ENCODE peak calls at places on chromosomes 6 and 20, in six cellular contexts. E, M, C, H, O and W are unnamed samples. For H3K9me3, the result is how much of the 10 kb centered on the place peaks cover.

GRCh38 chr6:148768646-148769270 is 21.9 kb downstream of the UST start:
- DNase-seq in E (no peak), M (no peak), C (no peak), H (peak), O (no peak), W (no peak)

GRCh38 chr20:51014797-51015722 is 7.8 kb downstream of the KCNG1 start:
- DNase-seq in E (peak), M (peak), C (peak), H (peak), O (peak), W (no peak)

GRCh38 chr20:8805737-8806442 is 263.0 kb upstream of the PLCB4 start:
- DNase-seq in E (no peak), M (no peak), C (no peak), H (no peak), O (no peak), W (no peak)

GRCh38 chr6:41375598-41376151 is 40.3 kb downstream of the NCR2 start:
- DNase-seq in E (no peak), M (no peak), C (no peak), H (no peak), O (no peak), W (no peak)

GRCh38 chr20:4038047-4038459 is 22.7 kb upstream of the RNF24 start:
- DNase-seq in E (no peak), M (no peak), C (peak), H (peak), O (peak), W (peak)

GRCh38 chr6:69164564-69165252 is 529.6 kb downstream of the ADGRB3 start:
- DNase-seq in E (no peak), M (peak), C (no peak), H (no peak), O (no peak), W (no peak)

GRCh38 chr20:4813076-4813838 is 91.5 kb downstream of the PRND start:
- DNase-seq in E (peak), M (no peak), C (no peak), H (peak), O (no peak), W (peak)

GRCh38 chr6:131602913-131603312 is 25.1 kb downstream of the MED23 start:
- DNase-seq in E (no peak), M (no peak), C (no peak), H (no peak), O (no peak), W (no peak)

GRCh38 chr6:97215157-97215769 is 67.8 kb downstream of the MMS22L start:
- DNase-seq in E (peak), M (peak), C (no peak), H (no peak), O (peak), W (no peak)

GRCh38 chr6:112251170-112251945 is 3.0 kb downstream of the LAMA4 start:
- DNase-seq in E (peak), M (no peak), C (no peak), H (no peak), O (no peak), W (no peak)

GRCh38 chr6:112253842-112254816 is at the start of gene LAMA4:
- DNase-seq in E (peak), M (peak), C (no peak), H (peak), O (no peak), W (peak)

GRCh38 chr6:112254921-112255320 is 554 bp upstream of the LAMA4 start:
- DNase-seq in E (no peak), M (no peak), C (no peak), H (no peak), O (no peak), W (no peak)

GRCh38 chr6:112253505-112253841 is 894 bp downstream of the LAMA4 start:
- DNase-seq in E (no peak), M (peak), C (no peak), H (no peak), O (no peak), W (no peak)

DNA sequence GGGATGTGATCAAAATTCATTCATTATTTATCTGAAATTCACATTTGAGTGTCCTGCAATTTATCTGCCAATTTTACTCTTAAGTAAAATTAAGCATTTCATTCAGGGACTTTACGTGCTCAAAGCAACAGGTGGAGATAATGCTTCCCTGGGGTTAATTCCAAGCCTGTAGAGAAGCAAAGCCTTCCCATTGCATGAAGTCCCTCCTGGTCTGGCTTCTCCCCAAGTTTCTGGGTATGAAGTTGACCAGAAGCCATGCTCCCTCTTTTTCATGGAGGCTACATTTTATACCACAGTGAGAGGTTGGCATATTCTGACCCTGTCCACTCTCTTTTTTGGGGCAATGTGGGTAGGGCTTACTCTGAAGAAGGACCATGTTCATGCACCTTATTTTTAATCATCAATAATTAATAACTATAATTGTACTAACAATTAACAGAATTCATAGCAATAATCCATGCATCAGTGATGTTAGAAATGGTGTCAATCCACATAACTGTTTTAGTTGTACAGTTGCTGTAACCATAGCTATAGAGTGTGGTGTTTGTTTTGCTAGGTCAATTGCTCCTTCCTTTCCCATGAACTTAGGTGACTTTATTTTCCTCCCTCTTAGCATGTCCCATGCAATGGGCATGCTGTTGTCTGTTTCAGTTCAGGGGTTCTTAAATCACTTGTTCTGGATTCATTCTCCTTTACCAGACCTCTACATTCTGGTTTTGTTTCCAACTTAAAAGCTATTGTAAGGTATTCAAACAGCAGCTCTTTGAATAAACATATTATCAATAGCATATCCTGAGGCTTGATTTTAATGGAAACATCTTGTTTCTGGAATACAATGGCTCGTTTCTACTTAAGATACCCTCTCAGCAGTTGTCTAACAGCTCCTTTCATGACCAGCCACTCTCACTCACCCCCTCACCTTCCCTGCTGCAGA is 1.5 kb downstream of the LAMA4 start:
- DNase-seq in E (peak), M (no peak), C (no peak), H (no peak), O (no peak), W (no peak)
- TF ChIP-seq POLR2AphosphoS5 in E (peak), M (no peak), C (no peak), H (no peak), O (no peak), W (no peak)

DNA sequence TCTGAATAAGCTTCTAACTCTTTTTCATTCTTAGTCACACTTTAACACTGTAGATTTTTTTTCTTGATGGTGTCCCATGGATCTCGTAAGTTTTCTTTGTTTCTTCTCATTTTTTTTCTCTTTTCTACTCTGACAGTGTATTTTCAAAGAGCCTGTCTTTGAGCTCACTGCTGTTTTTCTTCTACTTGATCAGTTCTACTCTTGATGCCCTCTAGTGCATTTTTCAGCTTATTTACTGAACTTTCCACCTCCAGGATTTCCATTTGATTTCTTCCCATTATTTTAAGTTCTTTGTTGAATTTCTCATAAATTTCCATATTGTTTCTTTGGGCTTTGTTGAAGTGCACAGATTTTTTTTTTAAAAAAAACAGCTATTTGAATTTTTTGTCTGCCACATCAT is 2641.1 kb upstream of the DEFB115 start:
- DNase-seq in E (no peak), M (no peak), C (no peak), H (no peak), O (no peak), W (no peak)
- H3K9me3 ChIP-seq in E (under half), M (under half), C (under half), H (under half), O (under half), W (under half)

GRCh38 chr20:58647162-58647813 is 3.8 kb upstream of the STX16 start:
- DNase-seq in E (no peak), M (peak), C (no peak), H (no peak), O (no peak), W (no peak)
- TF ChIP-seq CTCF in E (no peak), M (no peak), C (no peak), H (no peak), O (peak), W (no peak)

GRCh38 chr6:160420253-160420968 is 72.2 kb downstream of the SLC22A3 start:
- DNase-seq in E (no peak), M (no peak), C (no peak), H (no peak), O (no peak), W (no peak)

GRCh38 chr6:160418370-160418769 is 70.2 kb downstream of the SLC22A3 start:
- DNase-seq in E (no peak), M (no peak), C (peak), H (no peak), O (no peak), W (no peak)

GRCh38 chr6:160419488-160419887 is 71.3 kb downstream of the SLC22A3 start:
- DNase-seq in E (no peak), M (no peak), C (no peak), H (no peak), O (no peak), W (no peak)

GRCh38 chr6:160421854-160422253 is 73.7 kb downstream of the SLC22A3 start:
- DNase-seq in E (no peak), M (no peak), C (no peak), H (no peak), O (no peak), W (no peak)

GRCh38 chr6:160420969-160421556 is 72.9 kb downstream of the SLC22A3 start:
- DNase-seq in E (no peak), M (no peak), C (no peak), H (no peak), O (no peak), W (no peak)
- TF ChIP-seq POLR2AphosphoS5 in E (no peak), M (no peak), C (no peak), H (no peak), O (no peak), W (no peak)

GRCh38 chr6:30855429-30856069 is 28.8 kb upstream of the DDR1 start:
- DNase-seq in E (no peak), M (no peak), C (no peak), H (no peak), O (no peak), W (no peak)
- H3K9me3 ChIP-seq in E (under half), M (under half), C (under half), H (under half), O (under half), W (under half)

GRCh38 chr20:2221933-2222332 is 73.9 kb upstream of the TGM3 start:
- DNase-seq in E (no peak), M (no peak), C (no peak), H (no peak), O (no peak), W (no peak)
- TF ChIP-seq CTCF in E (no peak), M (no peak), C (no peak), H (no peak), O (no peak), W (no peak)

GRCh38 chr20:59772373-59772705 is 161.1 kb downstream of the SYCP2 start:
- DNase-seq in E (no peak), M (no peak), C (no peak), H (no peak), O (no peak), W (no peak)
- TF ChIP-seq POLR2AphosphoS5 in E (no peak), M (no peak), C (no peak), H (no peak), O (no peak), W (no peak)

GRCh38 chr6:167666571-167667203 is 160.0 kb upstream of the AFDN start:
- DNase-seq in E (no peak), M (no peak), C (no peak), H (peak), O (no peak), W (no peak)

GRCh38 chr6:167665698-167666380 is 160.9 kb upstream of the AFDN start:
- DNase-seq in E (no peak), M (no peak), C (no peak), H (peak), O (no peak), W (peak)

GRCh38 chr6:167663784-167664432 is 162.8 kb upstream of the AFDN start:
- DNase-seq in E (no peak), M (no peak), C (no peak), H (peak), O (no peak), W (peak)

GRCh38 chr6:167662881-167663205 is 163.9 kb upstream of the AFDN start:
- DNase-seq in E (no peak), M (no peak), C (no peak), H (no peak), O (no peak), W (peak)

GRCh38 chr6:167664678-167665445 is 161.8 kb upstream of the AFDN start:
- DNase-seq in E (no peak), M (no peak), C (no peak), H (peak), O (no peak), W (no peak)
- H3K9me3 ChIP-seq in E (under half), M (under half), C (under half), H (under half), O (under half), W (under half)